ENCODE peak calls at places on chromosomes 3 and 15, in seven cellular contexts. H, M, O, Z, U, X and W are unnamed samples.

GRCh38 chr15:65287515-65287845 is 797 bp upstream of the PARP16 start:
- DNase-seq in H (peak), Z (no peak), U (peak), M (no peak), O (no peak), X (peak), W (no peak)

GRCh38 chr3:72829701-72830100 is 18.5 kb downstream of the SHQ1 start:
- DNase-seq in U (no peak), M (no peak), X (peak), H (peak), O (no peak), Z (no peak), W (no peak)

GRCh38 chr3:191327526-191327925 is 1.7 kb upstream of the CCDC50 start:
- DNase-seq in U (no peak), Z (no peak), H (no peak), O (no peak), M (no peak), X (no peak), W (no peak)

GRCh38 chr15:43957724-43958123 is 130.9 kb downstream of the WDR76 start:
- DNase-seq in X (no peak), U (no peak), H (no peak), O (no peak), Z (no peak), M (no peak), W (no peak)

GRCh38 chr3:44886561-44886960 is 12.2 kb downstream of the TGM4 start:
- DNase-seq in M (no peak), U (no peak), Z (no peak), H (no peak), X (no peak), O (no peak), W (no peak)

GRCh38 chr15:73751896-73752816 is 995 bp downstream of the INSYN1 start:
- DNase-seq in U (no peak), O (no peak), Z (no peak), X (no peak), M (no peak), H (no peak), W (no peak)

GRCh38 chr3:71398157-71398836 is 185.2 kb downstream of the FOXP1 start:
- DNase-seq in H (no peak), X (no peak), U (no peak), O (no peak), M (no peak), Z (no peak), W (no peak)

GRCh38 chr3:45216210-45216609 is 9.9 kb downstream of the TMEM158 start:
- DNase-seq in M (no peak), H (no peak), U (no peak), Z (no peak), X (no peak), O (no peak), W (no peak)

GRCh38 chr3:87435926-87436630 is 159.7 kb upstream of the POU1F1 start:
- DNase-seq in M (no peak), X (peak), H (no peak), O (no peak), Z (no peak), U (no peak), W (no peak)

GRCh38 chr3:127083778-127084355 is 101.0 kb downstream of the PLXNA1 start:
- DNase-seq in U (no peak), Z (no peak), H (no peak), X (no peak), O (no peak), M (no peak), W (no peak)

GRCh38 chr15:38540516-38540915 is 24.1 kb downstream of the RASGRP1 start:
- DNase-seq in O (no peak), H (no peak), X (no peak), U (no peak), Z (no peak), M (no peak), W (peak)

GRCh38 chr15:72902245-72902928 is 118.8 kb upstream of the ADPGK start:
- DNase-seq in X (no peak), H (peak), M (no peak), U (peak), Z (no peak), O (no peak), W (no peak)

GRCh38 chr3:107796786-107797185 is 274.0 kb downstream of the BBX start:
- DNase-seq in O (no peak), H (peak), U (peak), Z (no peak), X (peak), M (no peak), W (no peak)

GRCh38 chr15:29917600-29918597 is 95.6 kb upstream of the TJP1 start:
- DNase-seq in O (no peak), M (no peak), H (peak), U (peak), Z (no peak), X (no peak), W (no peak)

GRCh38 chr3:115072265-115073008 is 74.7 kb downstream of the ZBTB20 start:
- DNase-seq in Z (no peak), X (no peak), H (peak), U (no peak), O (no peak), M (no peak), W (no peak)

GRCh38 chr3:126261037-126261436 is 80.7 kb upstream of the ALDH1L1 start:
- DNase-seq in O (no peak), H (peak), M (no peak), Z (no peak), X (peak), U (peak), W (peak)

GRCh38 chr3:120168611-120169010 is 74.4 kb upstream of the GSK3B start:
- DNase-seq in H (no peak), M (no peak), O (no peak), U (no peak), Z (no peak), X (peak), W (no peak)

GRCh38 chr15:64623347-64624024 is 151.9 kb downstream of the RBPMS2 start:
- DNase-seq in O (no peak), X (no peak), Z (no peak), M (no peak), U (no peak), H (peak), W (no peak)

GRCh38 chr3:13009132-13009945 is 63.9 kb downstream of the IQSEC1 start:
- DNase-seq in Z (no peak), O (no peak), U (no peak), X (peak), M (no peak), H (no peak), W (no peak)

GRCh38 chr15:77810180-77810579 is 177.5 kb upstream of the LINGO1 start:
- DNase-seq in U (peak), O (no peak), H (no peak), M (no peak), X (no peak), Z (no peak), W (no peak)

GRCh38 chr3:129971368-129972052 is 3.0 kb upstream of the TRH start:
- DNase-seq in U (no peak), M (peak), O (no peak), X (no peak), Z (no peak), H (no peak), W (peak)
- H3K9ac ChIP-seq in U (no peak), M (no peak), O (no peak), X (no peak), Z (no peak), H (no peak), W (no peak)

DNA sequence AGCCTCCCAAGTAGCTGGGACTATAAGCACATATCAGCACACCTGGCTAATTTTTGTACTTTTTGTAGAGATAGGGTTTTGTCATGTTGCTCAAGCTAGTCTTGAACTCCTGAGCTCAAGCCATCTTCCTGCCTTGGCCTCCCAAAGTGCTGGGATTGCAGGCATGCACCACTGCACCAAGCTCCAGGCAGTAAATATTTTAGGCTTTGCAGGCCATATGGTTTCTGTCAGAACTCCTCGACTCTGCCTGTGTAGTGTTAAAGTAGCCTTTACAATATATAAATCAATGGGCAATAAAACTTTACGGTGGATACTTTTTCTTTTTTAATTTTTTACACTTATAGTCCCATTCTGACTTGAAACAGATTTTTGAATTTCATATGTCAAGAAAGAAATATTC is 41.6 kb downstream of the DAG1 start:
- DNase-seq in X (peak), H (no peak), Z (no peak), M (no peak), O (no peak), U (no peak), W (no peak)
- H2AK5ac ChIP-seq in X (no peak), H (no peak), Z (no peak), M (no peak), O (no peak), U (no peak), W (no peak)

DNA sequence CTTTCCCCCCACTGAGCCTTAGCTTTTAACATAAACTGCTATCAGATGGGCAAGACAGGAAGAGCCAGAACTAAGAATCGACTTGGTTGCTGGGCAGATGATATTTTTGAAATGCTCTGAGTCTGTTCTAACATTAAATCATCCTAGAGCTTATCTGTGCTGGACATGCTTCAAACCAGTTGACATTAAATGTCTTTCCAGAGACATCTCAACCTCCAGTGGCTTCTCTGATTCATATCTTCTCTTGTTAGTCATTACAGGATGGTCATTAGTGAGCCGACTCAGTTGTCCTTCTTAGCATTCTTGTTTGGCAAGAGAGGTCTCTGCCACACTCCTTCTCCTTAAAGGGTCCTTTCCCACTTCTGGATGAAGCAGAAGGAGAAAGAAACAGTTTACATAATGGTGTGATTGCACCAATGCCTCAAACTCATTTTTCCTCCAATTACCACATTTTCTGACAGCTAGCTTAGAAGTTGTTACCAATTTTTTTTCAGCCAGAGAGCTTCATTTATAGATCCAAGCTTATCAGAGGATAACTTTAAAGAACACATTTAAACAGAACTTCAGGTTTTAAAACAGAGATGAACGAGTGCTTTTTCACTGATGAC is 21.7 kb upstream of the SYN2 start:
- DNase-seq in Z (no peak), O (no peak), X (no peak), U (no peak), H (no peak), M (no peak), W (no peak)
- H3K4ac ChIP-seq in Z (no peak), O (no peak), X (no peak), U (no peak), H (no peak), M (no peak), W (no peak)

DNA sequence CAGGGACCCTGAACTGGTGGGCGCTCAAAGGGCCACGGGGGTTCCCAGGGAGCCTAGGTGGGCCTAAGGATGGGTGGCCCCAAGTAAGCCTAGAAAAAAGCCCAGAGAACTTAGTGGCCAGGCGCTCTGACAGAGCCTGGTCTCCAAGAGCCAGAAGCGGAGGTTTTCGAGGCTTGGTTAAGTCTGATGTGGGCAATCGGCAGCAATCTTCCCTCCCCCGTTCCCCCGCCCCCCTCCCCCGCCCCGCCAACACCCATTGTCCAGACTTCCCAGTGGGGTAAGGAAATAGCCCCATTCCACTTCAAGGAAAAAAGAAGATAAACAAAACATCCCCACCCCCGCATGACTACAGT is 6.7 kb downstream of the EOMES start:
- DNase-seq in M (peak), U (no peak), Z (no peak), O (no peak), X (no peak), H (no peak), W (peak)
- H3K9ac ChIP-seq in M (no peak), U (peak), Z (no peak), O (no peak), X (no peak), H (no peak), W (peak)

GRCh38 chr3:130748520-130748919 is 1.9 kb upstream of the PIK3R4 start:
- DNase-seq in Z (no peak), O (no peak), H (no peak), U (peak), X (no peak), M (no peak), W (no peak)
- H2AK5ac ChIP-seq in Z (no peak), O (no peak), H (no peak), U (no peak), X (no peak), M (no peak), W (no peak)

DNA sequence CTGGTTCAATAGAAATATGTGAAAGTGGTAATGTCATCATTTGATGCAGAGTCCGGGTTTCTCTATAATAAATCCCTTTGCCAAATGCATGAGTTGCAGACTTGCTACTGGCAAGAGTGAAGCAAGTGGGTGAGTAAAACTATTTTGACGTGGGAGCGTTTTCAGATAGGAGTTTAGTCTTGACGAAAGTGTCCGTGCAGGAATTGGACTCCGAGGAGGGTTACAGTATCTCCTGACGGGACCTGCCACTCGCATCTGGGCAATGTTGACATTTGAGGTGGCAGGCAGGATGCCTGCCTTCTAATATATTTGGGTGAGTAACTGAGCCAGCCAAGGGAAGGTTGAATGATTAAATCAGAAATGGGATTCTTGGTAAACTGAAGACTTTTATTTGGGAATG is 16.0 kb downstream of the CDV3 start:
- DNase-seq in Z (no peak), M (no peak), X (no peak), U (no peak), O (no peak), H (no peak), W (no peak)
- H3K4ac ChIP-seq in Z (no peak), M (no peak), X (no peak), U (no peak), O (no peak), H (no peak), W (no peak)

GRCh38 chr3:84961492-84962255 is 2.9 kb downstream of the CADM2 start:
- DNase-seq in Z (no peak), H (no peak), M (no peak), X (no peak), U (no peak), O (no peak), W (peak)

GRCh38 chr3:84960994-84961393 is 2.2 kb downstream of the CADM2 start:
- DNase-seq in U (no peak), O (no peak), H (no peak), Z (no peak), X (no peak), M (no peak), W (no peak)

GRCh38 chr3:84960581-84960980 is 1.8 kb downstream of the CADM2 start:
- DNase-seq in O (no peak), H (no peak), M (no peak), Z (no peak), U (no peak), X (no peak), W (no peak)

GRCh38 chr3:84958495-84959469 is at the start of gene CADM2:
- DNase-seq in X (peak), Z (peak), O (peak), U (peak), M (peak), H (peak), W (peak)

DNA sequence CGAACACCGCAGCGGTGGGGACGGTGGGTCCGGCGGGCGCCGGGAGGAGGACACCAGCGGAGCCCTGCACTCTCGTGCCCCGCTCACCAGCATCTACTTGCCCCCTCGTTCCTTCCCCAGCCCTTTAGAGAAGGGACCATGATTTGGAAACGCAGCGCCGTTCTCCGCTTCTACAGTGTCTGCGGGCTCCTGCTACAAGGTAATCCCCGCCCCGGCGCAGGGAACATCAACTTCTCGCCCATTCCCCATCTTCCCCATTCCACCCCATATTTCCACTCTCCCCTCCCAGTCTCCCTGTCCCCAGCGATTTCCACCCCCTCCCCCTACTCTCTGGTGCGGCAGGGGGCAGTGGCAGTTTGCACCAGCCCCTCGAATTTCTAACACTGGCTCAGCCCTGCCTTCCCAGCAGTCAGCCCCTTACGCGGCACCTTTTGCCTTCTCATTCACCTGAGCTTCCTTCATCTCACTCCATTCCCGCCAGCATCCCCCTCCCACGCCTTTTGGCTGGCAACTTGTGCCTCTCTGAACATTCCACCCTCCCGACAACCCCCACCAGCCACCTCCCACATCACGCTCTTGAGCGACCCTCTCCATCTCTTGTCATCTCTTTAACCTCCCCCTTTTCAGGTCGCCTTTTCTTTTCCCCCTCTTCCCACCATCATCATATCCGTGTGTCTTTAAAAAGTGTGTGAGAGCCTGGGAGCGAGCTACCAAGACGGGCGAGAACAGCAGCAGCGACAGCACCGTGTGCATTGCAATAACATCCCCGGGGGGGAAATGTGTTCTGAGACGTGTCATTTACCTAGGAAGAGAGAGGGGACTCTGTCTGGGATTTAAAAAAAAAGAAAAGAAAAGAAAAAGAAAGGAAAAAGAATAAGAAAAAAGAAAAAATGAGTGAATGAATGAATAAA is 936 bp downstream of the CADM2 start:
- DNase-seq in M (peak), H (no peak), O (peak), Z (peak), U (no peak), X (no peak), W (peak)
- H3K9ac ChIP-seq in M (peak), H (no peak), O (peak), Z (peak), U (no peak), X (no peak), W (peak)

DNA sequence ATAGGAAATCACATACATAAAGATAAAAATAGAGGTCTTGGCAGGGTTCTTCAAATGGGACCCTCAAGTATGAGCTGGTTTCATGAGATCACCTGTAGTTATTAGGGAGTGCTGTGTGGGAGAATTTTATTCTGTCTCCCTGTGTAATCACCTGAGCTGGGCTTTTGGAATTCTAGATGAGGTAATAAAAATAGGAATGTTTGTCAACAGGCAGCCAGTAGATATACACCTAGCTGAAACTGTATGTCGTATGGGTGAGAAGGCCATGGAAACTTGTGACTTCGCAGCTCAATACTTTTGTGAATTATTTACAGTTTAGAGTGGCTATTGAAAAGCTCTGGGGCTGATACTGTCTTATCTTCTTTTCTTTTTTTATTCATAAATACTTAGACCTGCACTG is 40.5 kb upstream of the PLCL2 start:
- DNase-seq in U (no peak), X (no peak), H (no peak), Z (no peak), M (no peak), O (no peak), W (no peak)
- H2AK5ac ChIP-seq in U (no peak), X (no peak), H (no peak), Z (no peak), M (no peak), O (no peak), W (no peak)

GRCh38 chr3:10648181-10648580 is 142.8 kb upstream of the ATP2B2 start:
- DNase-seq in O (no peak), H (no peak), X (no peak), Z (no peak), U (no peak), M (no peak), W (no peak)

GRCh38 chr3:10644189-10644588 is 138.8 kb upstream of the ATP2B2 start:
- DNase-seq in M (no peak), Z (no peak), H (no peak), U (no peak), O (no peak), X (no peak), W (no peak)

GRCh38 chr3:10645800-10646199 is 140.4 kb upstream of the ATP2B2 start:
- DNase-seq in Z (no peak), O (no peak), M (no peak), H (no peak), X (no peak), U (no peak), W (no peak)

GRCh38 chr3:10647376-10647775 is 142.0 kb upstream of the ATP2B2 start:
- DNase-seq in X (no peak), U (no peak), M (no peak), Z (no peak), O (no peak), H (no peak), W (no peak)

GRCh38 chr3:10646531-10647335 is 141.3 kb upstream of the ATP2B2 start:
- DNase-seq in Z (no peak), O (no peak), X (no peak), U (no peak), M (no peak), H (no peak), W (no peak)
- H3K4ac ChIP-seq in Z (no peak), O (no peak), X (no peak), U (no peak), M (no peak), H (no peak), W (no peak)